ENCODE peak calls at places on chromosomes 2 and 18, in four cellular contexts. H, R, I and S are unnamed samples.
A peak's percentile ranks its signal among the peaks of the same experiment; 100 is the strongest.

GRCh38 chr18:58097127-58097906 is 53.3 kb downstream of the NEDD4L start:
- DNase-seq in H (peak; percentile 37), R (no peak), I (no peak), S (no peak)

GRCh38 chr18:3246636-3247242 is 862 bp upstream of the MYL12A start:
- DNase-seq in H (no peak), R (peak; percentile 32), I (no peak), S (no peak)

GRCh38 chr2:57516740-57517340 is 529.8 kb upstream of the VRK2 start:
- DNase-seq in H (peak; percentile 47), R (peak; percentile 70), I (peak; percentile 60), S (no peak)

GRCh38 chr2:209471037-209471436 is 47.2 kb downstream of the MAP2 start:
- DNase-seq in H (peak; percentile 55), R (peak; percentile 49), I (peak; percentile 21), S (no peak)

GRCh38 chr18:73462092-73462491 is 594.3 kb upstream of the NETO1 start:
- DNase-seq in H (peak; percentile 92), R (peak; percentile 23), I (peak; percentile 84), S (no peak)

GRCh38 chr18:76923485-76924085 is 101.2 kb downstream of the ZNF236 start:
- DNase-seq in H (peak; percentile 17), R (peak; percentile 66), I (no peak), S (peak; percentile 4)

GRCh38 chr2:239469101-239469960 is 68.5 kb upstream of the HDAC4 start:
- DNase-seq in H (no peak), R (no peak), I (no peak), S (no peak)

GRCh38 chr2:240896871-240897692 is 1.1 kb upstream of the MAB21L4 start:
- DNase-seq in H (no peak), R (peak; percentile 9), I (no peak), S (no peak)

GRCh38 chr18:13681701-13682100 is 44.7 kb downstream of the FAM210A start:
- DNase-seq in H (no peak), R (no peak), I (no peak), S (no peak)

GRCh38 chr2:185757356-185757755 is 18.8 kb downstream of the FSIP2 start:
- DNase-seq in H (peak; percentile 1), R (peak; percentile 92), I (peak; percentile 46), S (no peak)

GRCh38 chr2:8119782-8120551 is 561.9 kb upstream of the ID2 start:
- DNase-seq in H (peak; percentile 73), R (peak; percentile 90), I (peak; percentile 71), S (no peak)

DNA sequence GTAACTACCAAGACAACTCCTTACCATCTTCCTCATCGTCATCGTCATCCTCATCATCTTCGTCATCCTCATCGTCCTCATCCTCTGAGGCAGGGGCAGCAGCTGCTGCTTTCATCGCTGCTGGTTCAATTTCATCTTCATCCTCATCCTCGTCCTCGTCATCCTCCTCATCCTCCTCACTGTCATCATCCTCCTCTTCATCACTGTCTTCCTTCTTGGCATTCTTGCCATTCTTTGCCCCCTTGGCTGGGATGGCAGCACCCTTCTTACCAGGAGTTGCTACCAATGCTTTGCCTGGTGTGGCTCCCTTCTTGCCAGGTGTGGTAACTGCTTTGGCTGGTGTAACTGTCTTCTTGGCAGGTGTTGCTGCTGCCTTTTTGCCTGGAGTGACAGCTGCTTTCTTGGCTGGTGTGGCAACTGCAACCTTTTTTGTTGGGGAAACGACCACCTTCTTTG is 2.7 kb downstream of the NCL start:
- DNase-seq in H (no peak), R (no peak), I (no peak), S (no peak)
- H4K20me1 ChIP-seq in H (peaks cover 53% of the 10 kb centered on the region), R (peaks cover 70% of the 10 kb centered on the region), I (peaks cover 9% of the 10 kb centered on the region), S (peaks cover 40% of the 10 kb centered on the region)

GRCh38 chr2:16487686-16488085 is 177.9 kb downstream of the CYRIA start:
- DNase-seq in H (peak; percentile 13), R (peak; percentile 21), I (peak; percentile 56), S (no peak)
- TF ChIP-seq CTCF in H (peak; percentile 26), R (peak; percentile 42), I (peak; percentile 30), S (peak; percentile 59)

GRCh38 chr2:69582582-69583176 is 60.9 kb downstream of the AAK1 start:
- DNase-seq in H (peak; percentile 36), R (no peak), I (peak; percentile 40), S (no peak)
- H3K4me2 ChIP-seq in H (no peak overlapping the region), R (no peak overlapping the region), I (no peak overlapping the region), S (no peak overlapping the region)

DNA sequence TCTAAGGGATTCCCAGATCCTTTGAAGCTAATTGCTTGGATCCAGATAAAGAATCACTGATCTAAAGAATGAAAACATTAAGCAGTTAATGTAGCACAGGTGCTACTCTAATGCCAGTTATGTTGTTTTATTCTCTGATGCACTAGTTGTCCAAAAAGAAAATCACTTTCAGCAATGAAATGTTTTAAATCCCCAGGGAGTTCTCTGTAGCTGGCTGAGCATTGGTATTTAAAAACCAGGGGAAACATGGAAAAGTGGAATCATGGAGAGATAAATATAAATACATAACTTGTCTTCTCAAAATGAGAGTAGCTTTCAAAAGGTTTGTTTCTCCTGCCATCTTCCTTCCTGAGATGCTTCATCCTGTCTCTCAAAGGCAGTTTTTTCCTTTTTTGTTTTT is 37.7 kb downstream of the CD302 start:
- DNase-seq in H (no peak), R (no peak), I (no peak), S (no peak)
- H4K20me1 ChIP-seq in H (peaks cover 35% of the 10 kb centered on the region), R (peaks cover 38% of the 10 kb centered on the region), I (no peaks in the 10 kb centered on the region), S (peaks cover 12% of the 10 kb centered on the region)

DNA sequence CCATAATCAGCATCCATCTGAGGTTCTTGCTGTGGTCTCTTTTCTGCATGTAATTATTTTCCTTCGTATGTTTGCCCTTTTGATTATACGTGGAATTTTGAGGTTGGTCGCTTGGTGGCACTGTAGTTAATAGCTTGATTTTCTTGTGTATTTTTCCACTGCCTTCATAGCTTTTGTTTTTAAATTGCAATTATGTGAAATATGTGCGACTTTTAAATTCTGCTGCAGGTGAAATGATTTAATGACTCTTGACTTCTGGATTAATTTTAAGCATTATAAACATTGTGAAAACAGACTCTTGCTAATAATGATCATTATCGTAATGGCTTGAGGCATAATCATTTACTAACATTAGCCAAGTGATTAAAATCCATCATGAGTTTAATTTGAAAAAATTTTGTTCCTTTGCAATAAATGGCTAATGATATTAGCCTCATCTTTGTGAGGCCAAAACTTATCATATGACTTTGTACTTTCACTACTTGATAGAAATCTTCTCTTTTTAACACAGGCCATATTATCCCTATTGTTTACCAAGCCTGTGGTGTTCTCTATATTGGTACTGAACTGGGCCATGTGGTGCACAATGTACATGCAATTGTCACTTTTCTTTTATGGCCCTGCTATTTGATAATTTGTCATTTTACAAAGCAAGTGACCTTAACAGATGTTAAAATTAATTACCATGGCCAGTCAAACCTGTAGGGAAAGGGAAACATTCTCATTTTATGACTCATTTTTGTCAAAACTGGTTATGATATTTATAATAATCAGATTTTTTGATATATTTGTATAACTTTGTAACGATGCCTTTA is 62.8 kb upstream of the NEUROD1 start:
- DNase-seq in H (peak; percentile 73), R (peak; percentile 74), I (peak; percentile 80), S (peak; percentile 15)
- TF ChIP-seq CTCF in H (peak; percentile 77), R (peak; percentile 89), I (peak; percentile 57), S (peak; percentile 42)

DNA sequence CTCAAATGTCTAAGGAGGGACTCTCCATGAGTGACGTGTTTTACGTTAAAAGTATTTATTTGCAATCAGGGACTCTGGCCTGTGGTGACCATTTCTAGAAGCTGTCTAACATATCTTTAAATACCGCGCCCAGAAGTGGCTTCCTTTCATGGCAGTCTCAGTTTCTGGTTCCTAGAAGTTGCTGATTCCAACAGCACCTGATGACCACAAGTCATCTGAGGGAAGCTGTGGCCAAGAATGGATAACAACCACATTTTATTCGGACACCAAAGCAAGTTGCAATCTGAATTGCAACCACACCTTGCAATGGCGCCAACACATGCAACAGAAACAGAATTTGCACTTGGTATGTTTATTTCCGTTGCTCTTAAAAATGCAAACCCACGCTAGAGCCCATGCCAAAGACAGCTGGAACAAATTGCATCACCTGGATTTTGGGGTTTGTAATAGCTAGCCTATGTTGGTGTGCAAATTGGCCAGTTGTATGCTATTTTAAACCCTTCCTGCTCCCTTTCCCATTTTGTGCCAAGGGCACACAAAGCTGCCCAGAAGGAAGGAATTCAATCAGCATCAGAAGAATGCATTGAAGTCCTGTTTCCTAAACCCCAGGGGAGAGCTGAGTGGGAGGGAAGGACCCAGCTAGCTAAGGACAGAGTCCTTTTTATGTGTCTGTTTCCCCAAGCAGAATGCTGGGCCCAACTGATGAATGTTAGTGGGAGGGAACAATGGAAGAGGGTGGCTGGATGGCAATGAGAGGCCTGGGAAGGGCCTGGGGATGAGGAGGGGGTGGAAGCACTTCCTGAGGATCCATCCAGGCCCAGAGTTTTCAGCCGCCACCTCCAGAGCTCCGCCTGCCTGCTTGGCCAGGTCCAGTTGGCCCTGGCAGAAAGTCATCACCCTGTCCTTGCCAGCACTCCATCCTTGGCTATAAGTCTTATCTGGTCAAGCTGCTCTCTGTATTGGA is 32.9 kb downstream of the MEX3C start:
- DNase-seq in H (no peak), R (no peak), I (no peak), S (no peak)
- H3K4me2 ChIP-seq in H (no peak overlapping the region), R (no peak overlapping the region), I (no peak overlapping the region), S (no peak overlapping the region)

GRCh38 chr2:39411186-39411944 is 25.7 kb downstream of the MAP4K3 start:
- DNase-seq in H (peak; percentile 96), R (peak; percentile 92), I (peak; percentile 88), S (peak; percentile 33)
- H4K20me1 ChIP-seq in H (peaks cover 42% of the 10 kb centered on the region), R (peaks cover 36% of the 10 kb centered on the region), I (no peaks in the 10 kb centered on the region), S (no peaks in the 10 kb centered on the region)

GRCh38 chr2:83016343-83017110 is 1442.6 kb downstream of the SUCLG1 start:
- DNase-seq in H (no peak), R (no peak), I (no peak), S (no peak)
- TF ChIP-seq CTCF in H (no peak), R (no peak), I (no peak), S (peak; percentile 16)

GRCh38 chr2:151049746-151050145 is 211.9 kb downstream of the RBM43 start:
- DNase-seq in H (peak; percentile 69), R (peak; percentile 54), I (peak; percentile 54), S (peak; percentile 86)

GRCh38 chr2:151052850-151053660 is 208.6 kb downstream of the RBM43 start:
- DNase-seq in H (no peak), R (no peak), I (no peak), S (no peak)

GRCh38 chr2:151053661-151053990 is 208.0 kb downstream of the RBM43 start:
- DNase-seq in H (no peak), R (peak; percentile 49), I (no peak), S (no peak)

GRCh38 chr2:151056870-151057269 is 204.8 kb downstream of the RBM43 start:
- DNase-seq in H (no peak), R (peak; percentile 55), I (peak; percentile 34), S (no peak)

GRCh38 chr2:151051584-151052220 is 210.0 kb downstream of the RBM43 start:
- DNase-seq in H (peak; percentile 67), R (peak; percentile 80), I (peak; percentile 77), S (no peak)
- H3K4me2 ChIP-seq in H (peak overlapping the region; percentile 17), R (peak overlapping the region; percentile 34), I (no peak overlapping the region), S (no peak overlapping the region)

GRCh38 chr2:63856302-63856600 is 14.6 kb downstream of the UGP2 start:
- DNase-seq in H (no peak), R (no peak), I (no peak), S (no peak)
- H4K20me1 ChIP-seq in H (peaks cover 32% of the 10 kb centered on the region), R (peaks cover 9% of the 10 kb centered on the region), I (no peaks in the 10 kb centered on the region), S (no peaks in the 10 kb centered on the region)